ENCODE peak calls at places on chromosomes 13 and 19, in six cellular contexts. One of them, this sample, is unnamed.

GRCh38 chr13:77267362-77267761 is 59.5 kb downstream of the MYCBP2 start:
- DNase-seq in SK-N-SH: no peak
- DNase-seq in suprapubic skin: no peak
- DNase-seq in transverse colon: no peak
- DNase-seq in ovary: no peak
- DNase-seq in tibial nerve: no peak
- DNase-seq in this sample: no peak

GRCh38 chr19:14772467-14772866 is 5.9 kb downstream of the ADGRE2 start:
- DNase-seq in SK-N-SH: no peak
- DNase-seq in suprapubic skin: no peak
- DNase-seq in transverse colon: no peak
- DNase-seq in ovary: no peak
- DNase-seq in tibial nerve: no peak
- DNase-seq in this sample: no peak

GRCh38 chr13:41216160-41216559 is 21.8 kb upstream of the KBTBD7 start:
- DNase-seq in SK-N-SH: no peak
- DNase-seq in suprapubic skin: no peak
- DNase-seq in transverse colon: no peak
- DNase-seq in ovary: no peak
- DNase-seq in tibial nerve: no peak
- DNase-seq in this sample: no peak

GRCh38 chr13:59492030-59492636 is 671.6 kb downstream of the DIAPH3 start:
- DNase-seq in SK-N-SH: no peak
- DNase-seq in suprapubic skin: no peak
- DNase-seq in transverse colon: no peak
- DNase-seq in ovary: no peak
- DNase-seq in tibial nerve: no peak
- DNase-seq in this sample: no peak

GRCh38 chr13:46992383-46992952 is 95.6 kb upstream of the HTR2A start:
- DNase-seq in SK-N-SH: no peak
- DNase-seq in suprapubic skin: no peak
- DNase-seq in transverse colon: no peak
- DNase-seq in ovary: no peak
- DNase-seq in tibial nerve: no peak
- DNase-seq in this sample: no peak

GRCh38 chr19:49421039-49421877 is 2.0 kb downstream of the PTH2 start:
- DNase-seq in SK-N-SH: peak; percentile 95
- DNase-seq in suprapubic skin: no peak
- DNase-seq in transverse colon: peak; percentile 42
- DNase-seq in ovary: no peak
- DNase-seq in tibial nerve: no peak
- DNase-seq in this sample: peak; percentile 55

GRCh38 chr13:108855737-108856387 is 226.5 kb downstream of the MYO16 start:
- DNase-seq in SK-N-SH: no peak
- DNase-seq in suprapubic skin: no peak
- DNase-seq in transverse colon: no peak
- DNase-seq in ovary: no peak
- DNase-seq in tibial nerve: no peak
- DNase-seq in this sample: no peak

GRCh38 chr13:20178156-20178555 is 14.6 kb downstream of the GJB2 start:
- DNase-seq in SK-N-SH: no peak
- DNase-seq in suprapubic skin: no peak
- DNase-seq in transverse colon: no peak
- DNase-seq in ovary: no peak
- DNase-seq in tibial nerve: no peak
- DNase-seq in this sample: no peak

GRCh38 chr19:9850235-9850959 is 15.3 kb downstream of the PIN1 start:
- DNase-seq in SK-N-SH: no peak
- DNase-seq in suprapubic skin: no peak
- DNase-seq in transverse colon: no peak
- DNase-seq in ovary: no peak
- DNase-seq in tibial nerve: no peak
- DNase-seq in this sample: no peak

GRCh38 chr13:53873558-53873957 is 844.9 kb downstream of the OLFM4 start:
- DNase-seq in SK-N-SH: peak; percentile 2
- DNase-seq in suprapubic skin: no peak
- DNase-seq in transverse colon: no peak
- DNase-seq in ovary: no peak
- DNase-seq in tibial nerve: no peak
- DNase-seq in this sample: no peak

GRCh38 chr13:112618501-112618900 is 30.5 kb upstream of the TUBGCP3 start:
- DNase-seq in SK-N-SH: no peak
- DNase-seq in suprapubic skin: no peak
- DNase-seq in transverse colon: no peak
- DNase-seq in ovary: no peak
- DNase-seq in tibial nerve: no peak
- DNase-seq in this sample: no peak

GRCh38 chr13:41848435-41849255 is 112.3 kb downstream of the VWA8 start:
- DNase-seq in SK-N-SH: no peak
- DNase-seq in suprapubic skin: no peak
- DNase-seq in transverse colon: no peak
- DNase-seq in ovary: no peak
- DNase-seq in tibial nerve: no peak
- DNase-seq in this sample: no peak

GRCh38 chr13:38628554-38628953 is 58.3 kb upstream of the FREM2 start:
- DNase-seq in SK-N-SH: no peak
- DNase-seq in suprapubic skin: no peak
- DNase-seq in transverse colon: no peak
- DNase-seq in ovary: no peak
- DNase-seq in tibial nerve: no peak
- DNase-seq in this sample: no peak

GRCh38 chr13:113742445-113743120 is 16.4 kb upstream of the TMEM255B start:
- DNase-seq in SK-N-SH: no peak
- DNase-seq in suprapubic skin: no peak
- DNase-seq in transverse colon: no peak
- DNase-seq in ovary: no peak
- DNase-seq in tibial nerve: no peak
- DNase-seq in this sample: no peak

GRCh38 chr19:31567776-31568175 is 218.5 kb upstream of the TSHZ3 start:
- DNase-seq in SK-N-SH: no peak
- DNase-seq in suprapubic skin: no peak
- DNase-seq in transverse colon: no peak
- DNase-seq in ovary: no peak
- DNase-seq in tibial nerve: no peak
- DNase-seq in this sample: no peak

GRCh38 chr13:29597701-29598100 is 2.2 kb upstream of the SLC7A1 start:
- DNase-seq in SK-N-SH: no peak
- DNase-seq in suprapubic skin: no peak
- DNase-seq in transverse colon: no peak
- DNase-seq in ovary: no peak
- DNase-seq in tibial nerve: no peak
- DNase-seq in this sample: no peak

GRCh38 chr13:111319521-111319920 is 921 bp upstream of the TEX29 start:
- DNase-seq in SK-N-SH: no peak
- DNase-seq in suprapubic skin: no peak
- DNase-seq in transverse colon: no peak
- DNase-seq in ovary: no peak
- DNase-seq in tibial nerve: no peak
- DNase-seq in this sample: no peak

GRCh38 chr13:110590577-110590976 is 24.8 kb upstream of the NAXD start:
- DNase-seq in SK-N-SH: no peak
- DNase-seq in suprapubic skin: no peak
- DNase-seq in transverse colon: no peak
- DNase-seq in ovary: no peak
- DNase-seq in tibial nerve: no peak
- DNase-seq in this sample: peak; percentile 81

GRCh38 chr13:45350152-45350551 is 9.2 kb upstream of the TPT1 start:
- DNase-seq in SK-N-SH: no peak
- DNase-seq in suprapubic skin: no peak
- DNase-seq in transverse colon: no peak
- DNase-seq in ovary: no peak
- DNase-seq in tibial nerve: no peak
- DNase-seq in this sample: no peak

GRCh38 chr13:40433577-40433976 is 232.9 kb downstream of the FOXO1 start:
- DNase-seq in SK-N-SH: no peak
- DNase-seq in suprapubic skin: no peak
- DNase-seq in transverse colon: peak; percentile 56
- DNase-seq in ovary: no peak
- DNase-seq in tibial nerve: no peak
- DNase-seq in this sample: no peak

GRCh38 chr13:26476111-26476743 is 81.3 kb upstream of the WASF3 start:
- DNase-seq in SK-N-SH: no peak
- DNase-seq in suprapubic skin: no peak
- DNase-seq in transverse colon: no peak
- DNase-seq in ovary: no peak
- DNase-seq in tibial nerve: no peak
- DNase-seq in this sample: no peak

GRCh38 chr19:17001603-17002183 is 24.9 kb downstream of the CPAMD8 start:
- DNase-seq in SK-N-SH: no peak
- DNase-seq in suprapubic skin: no peak
- DNase-seq in transverse colon: no peak
- DNase-seq in ovary: no peak
- DNase-seq in tibial nerve: no peak
- DNase-seq in this sample: no peak

GRCh38 chr13:50038266-50038665 is 23.0 kb downstream of the KCNRG start:
- DNase-seq in SK-N-SH: no peak
- DNase-seq in suprapubic skin: no peak
- DNase-seq in transverse colon: no peak
- DNase-seq in ovary: no peak
- DNase-seq in tibial nerve: no peak
- DNase-seq in this sample: no peak

GRCh38 chr13:51785592-51786424 is 18.2 kb downstream of the DHRS12 start:
- DNase-seq in SK-N-SH: peak; percentile 85
- DNase-seq in suprapubic skin: no peak
- DNase-seq in transverse colon: no peak
- DNase-seq in ovary: peak; percentile 65
- DNase-seq in tibial nerve: no peak
- DNase-seq in this sample: peak; percentile 51

GRCh38 chr19:54233941-54234340 is 8.6 kb downstream of the LILRA6 start:
- DNase-seq in SK-N-SH: no peak
- DNase-seq in suprapubic skin: peak; percentile 31
- DNase-seq in transverse colon: no peak
- DNase-seq in ovary: no peak
- DNase-seq in tibial nerve: no peak
- DNase-seq in this sample: peak; percentile 11

GRCh38 chr19:5623397-5624153 is 692 bp downstream of the SAFB start:
- DNase-seq in SK-N-SH: peak; percentile 55
- DNase-seq in suprapubic skin: no peak
- DNase-seq in transverse colon: peak; percentile 21
- DNase-seq in ovary: peak; percentile 55
- DNase-seq in tibial nerve: no peak
- DNase-seq in this sample: no peak

GRCh38 chr13:31437975-31438374 is 238.2 kb downstream of the B3GLCT start:
- DNase-seq in SK-N-SH: peak; percentile 6
- DNase-seq in suprapubic skin: no peak
- DNase-seq in transverse colon: no peak
- DNase-seq in ovary: no peak
- DNase-seq in tibial nerve: no peak
- DNase-seq in this sample: no peak
- H3K27me3 ChIP-seq in SK-N-SH: no peaks in the 10 kb centered on the region
- H3K27me3 ChIP-seq in suprapubic skin: no peaks in the 10 kb centered on the region
- H3K27me3 ChIP-seq in transverse colon: no peaks in the 10 kb centered on the region
- H3K27me3 ChIP-seq in ovary: no peaks in the 10 kb centered on the region
- H3K27me3 ChIP-seq in tibial nerve: no peaks in the 10 kb centered on the region
- H3K27me3 ChIP-seq in this sample: no peaks in the 10 kb centered on the region

GRCh38 chr19:4390017-4390861 is 10.1 kb downstream of the SH3GL1 start:
- DNase-seq in SK-N-SH: no peak
- DNase-seq in suprapubic skin: no peak
- DNase-seq in transverse colon: peak; percentile 30
- DNase-seq in ovary: peak; percentile 38
- DNase-seq in tibial nerve: no peak
- DNase-seq in this sample: no peak
- TF ChIP-seq EP300 in SK-N-SH: no peak
- TF ChIP-seq EP300 in suprapubic skin: no peak
- TF ChIP-seq EP300 in transverse colon: no peak
- TF ChIP-seq EP300 in ovary: no peak
- TF ChIP-seq EP300 in tibial nerve: no peak
- TF ChIP-seq EP300 in this sample: no peak

DNA sequence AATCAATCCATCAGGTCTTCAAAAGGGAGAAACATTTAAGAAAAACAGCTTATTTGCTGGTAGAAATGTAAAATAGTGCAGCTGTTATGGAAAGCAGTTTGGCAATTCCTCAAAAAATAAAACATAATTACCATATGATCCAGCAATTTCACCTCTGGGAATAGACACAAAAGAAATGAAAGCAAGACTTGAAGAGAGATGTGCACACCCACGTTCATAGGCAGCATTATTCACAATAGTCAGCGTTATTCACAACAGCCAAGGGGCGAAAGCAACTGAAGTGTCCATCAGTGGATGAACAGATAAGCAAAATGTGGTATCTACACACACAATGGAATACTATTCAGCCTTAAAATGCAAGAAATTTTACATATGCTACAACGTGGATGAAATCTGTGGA is 45.1 kb upstream of the DOCK9 start:
- DNase-seq in SK-N-SH: no peak
- DNase-seq in suprapubic skin: no peak
- DNase-seq in transverse colon: no peak
- DNase-seq in ovary: no peak
- DNase-seq in tibial nerve: no peak
- DNase-seq in this sample: no peak
- H3K27ac ChIP-seq in SK-N-SH: no peak overlapping the region
- H3K27ac ChIP-seq in suprapubic skin: no peak overlapping the region
- H3K27ac ChIP-seq in transverse colon: no peak overlapping the region
- H3K27ac ChIP-seq in ovary: no peak overlapping the region
- H3K27ac ChIP-seq in tibial nerve: no peak overlapping the region
- H3K27ac ChIP-seq in this sample: no peak overlapping the region

GRCh38 chr19:918481-919156 is 1.5 kb downstream of the KISS1R start:
- DNase-seq in SK-N-SH: no peak
- DNase-seq in suprapubic skin: no peak
- DNase-seq in transverse colon: no peak
- DNase-seq in ovary: no peak
- DNase-seq in tibial nerve: no peak
- DNase-seq in this sample: no peak
- H3K27me3 ChIP-seq in SK-N-SH: peaks cover 41% of the 10 kb centered on the region
- H3K27me3 ChIP-seq in suprapubic skin: peaks cover 48% of the 10 kb centered on the region
- H3K27me3 ChIP-seq in transverse colon: peaks cover 55% of the 10 kb centered on the region
- H3K27me3 ChIP-seq in ovary: peaks cover 8% of the 10 kb centered on the region
- H3K27me3 ChIP-seq in tibial nerve: peaks cover 50% of the 10 kb centered on the region
- H3K27me3 ChIP-seq in this sample: peaks cover 53% of the 10 kb centered on the region

GRCh38 chr13:48493851-48494250 is 39.0 kb downstream of the RCBTB2 start:
- DNase-seq in SK-N-SH: no peak
- DNase-seq in suprapubic skin: no peak
- DNase-seq in transverse colon: no peak
- DNase-seq in ovary: no peak
- DNase-seq in tibial nerve: no peak
- DNase-seq in this sample: no peak
- TF ChIP-seq EP300 in SK-N-SH: no peak
- TF ChIP-seq EP300 in suprapubic skin: no peak
- TF ChIP-seq EP300 in transverse colon: no peak
- TF ChIP-seq EP300 in ovary: no peak
- TF ChIP-seq EP300 in tibial nerve: peak; percentile 18
- TF ChIP-seq EP300 in this sample: no peak

DNA sequence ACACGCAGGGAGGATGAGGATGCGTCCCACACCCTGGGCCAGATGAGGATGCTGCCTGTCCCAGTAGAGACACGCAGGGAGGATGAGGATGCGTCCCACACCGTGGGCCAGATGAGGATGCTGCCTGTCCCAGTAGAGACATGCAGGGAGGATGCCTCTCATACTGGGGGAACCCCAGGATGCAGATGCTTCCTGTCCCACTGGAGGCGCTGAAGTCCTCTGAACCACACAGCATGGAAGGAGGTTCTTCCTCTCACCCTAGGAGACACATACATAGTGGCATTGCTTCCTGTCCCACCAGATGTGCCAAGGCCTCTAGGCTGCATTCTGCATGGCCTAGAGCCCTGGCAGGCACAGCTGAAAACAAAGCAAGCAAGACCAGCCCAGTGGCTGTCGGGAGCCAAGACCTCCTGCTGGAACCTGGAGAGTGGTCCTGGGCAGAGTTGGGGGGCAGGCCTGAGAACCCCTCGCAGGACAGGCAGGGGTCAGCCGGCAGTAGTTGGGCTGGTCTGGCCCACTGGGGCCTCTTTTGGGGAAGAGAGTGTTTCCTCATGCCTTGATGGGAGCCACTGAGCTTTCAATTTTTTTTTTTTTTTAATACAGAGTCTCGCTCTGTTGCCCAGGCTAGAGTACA is 4.3 kb downstream of the HPN start:
- DNase-seq in SK-N-SH: peak; percentile 51
- DNase-seq in suprapubic skin: no peak
- DNase-seq in transverse colon: no peak
- DNase-seq in ovary: peak; percentile 18
- DNase-seq in tibial nerve: no peak
- DNase-seq in this sample: no peak
- H3K27ac ChIP-seq in SK-N-SH: no peak overlapping the region
- H3K27ac ChIP-seq in suprapubic skin: no peak overlapping the region
- H3K27ac ChIP-seq in transverse colon: no peak overlapping the region
- H3K27ac ChIP-seq in ovary: no peak overlapping the region
- H3K27ac ChIP-seq in tibial nerve: no peak overlapping the region
- H3K27ac ChIP-seq in this sample: no peak overlapping the region

This sample was measured in stomach.